ENCODE peak calls at places on chromosomes 4 and X, in ten cellular contexts. X, A, V, H, Y, O, U, N, S and B are unnamed samples.

GRCh38 chr4:141081921-141082381 is 51.3 kb downstream of the RNF150 start:
- DNase-seq in X (no peak), A (no peak), V (no peak), H (no peak), Y (no peak), O (no peak), U (no peak), N (no peak), S (no peak), B (no peak)

GRCh38 chrX:7062912-7063311 is 84.6 kb upstream of the STS start:
- DNase-seq in X (no peak), A (no peak), V (no peak), H (no peak), Y (no peak), O (no peak), U (no peak), N (no peak), S (no peak), B (no peak)

GRCh38 chr4:129668092-129668491 is 572.1 kb downstream of the C4orf33 start:
- DNase-seq in X (no peak), A (no peak), V (no peak), H (no peak), Y (no peak), O (no peak), U (no peak), N (no peak), S (no peak), B (no peak)

GRCh38 chr4:55458164-55458563 is 62.4 kb downstream of the TMEM165 start:
- DNase-seq in X (peak; percentile 40), A (no peak), V (no peak), H (peak; percentile 55), Y (no peak), O (peak; percentile 36), U (no peak), N (no peak), S (no peak), B (no peak)

GRCh38 chrX:145751943-145752342 is 65.7 kb upstream of the SLITRK2 start:
- DNase-seq in X (peak; percentile 46), A (no peak), V (no peak), H (peak; percentile 0), Y (no peak), O (peak; percentile 3), U (no peak), N (no peak), S (no peak), B (no peak)

GRCh38 chr4:31674313-31674947 is 954.3 kb downstream of the PCDH7 start:
- DNase-seq in X (no peak), A (peak; percentile 59), V (no peak), H (peak; percentile 49), Y (no peak), O (peak; percentile 17), U (no peak), N (no peak), S (no peak), B (no peak)

GRCh38 chrX:73182502-73183114 is 32.0 kb downstream of the NAP1L2 start:
- DNase-seq in X (no peak), A (no peak), V (no peak), H (no peak), Y (no peak), O (no peak), U (no peak), N (no peak), S (no peak), B (no peak)

GRCh38 chr4:10891866-10892265 is 207.3 kb upstream of the CLNK start:
- DNase-seq in X (no peak), A (no peak), V (no peak), H (no peak), Y (no peak), O (no peak), U (no peak), N (no peak), S (no peak), B (no peak)

GRCh38 chr4:41687971-41688370 is 60.6 kb downstream of the PHOX2B start:
- DNase-seq in X (no peak), A (no peak), V (no peak), H (no peak), Y (no peak), O (no peak), U (no peak), N (peak; percentile 57), S (no peak), B (no peak)

GRCh38 chr4:57312296-57312695 is 202.1 kb upstream of the IGFBP7 start:
- DNase-seq in X (no peak), A (no peak), V (no peak), H (no peak), Y (no peak), O (no peak), U (no peak), N (no peak), S (no peak), B (no peak)

GRCh38 chrX:132957211-132958085 is 981 bp downstream of the HS6ST2 start:
- DNase-seq in X (no peak), A (no peak), V (no peak), H (no peak), Y (no peak), O (no peak), U (no peak), N (no peak), S (no peak), B (no peak)

GRCh38 chrX:47649302-47649701 is 1.1 kb downstream of the ELK1 start:
- DNase-seq in X (no peak), A (no peak), V (no peak), H (no peak), Y (no peak), O (no peak), U (no peak), N (no peak), S (no peak), B (no peak)

GRCh38 chr4:56909083-56909981 is 1.6 kb downstream of the REST start:
- DNase-seq in X (peak; percentile 56), A (peak; percentile 77), V (peak; percentile 50), H (peak; percentile 63), Y (peak; percentile 73), O (peak; percentile 53), U (peak; percentile 55), N (no peak), S (peak; percentile 72), B (peak; percentile 16)

GRCh38 chr4:3384771-3385701 is 56.7 kb upstream of the HGFAC start:
- DNase-seq in X (no peak), A (peak; percentile 53), V (peak; percentile 55), H (no peak), Y (peak; percentile 82), O (peak; percentile 66), U (no peak), N (no peak), S (no peak), B (no peak)
- H3K4me3 ChIP-seq in X (no peak overlapping the region), A (no peak overlapping the region), V (no peak overlapping the region), H (no peak overlapping the region), Y (peak overlapping the region; percentile 9), O (no peak overlapping the region), U (peak overlapping the region; percentile 6), N (peak overlapping the region; percentile 37), S (no peak overlapping the region), B (no peak overlapping the region)

GRCh38 chr4:123397276-123398150 is 918 bp downstream of the SPRY1 start:
- DNase-seq in X (no peak), A (peak; percentile 87), V (peak; percentile 47), H (peak; percentile 58), Y (peak; percentile 77), O (peak; percentile 31), U (peak; percentile 62), N (no peak), S (peak; percentile 44), B (no peak)

GRCh38 chr4:123399638-123400358 is 3.2 kb downstream of the SPRY1 start:
- DNase-seq in X (peak; percentile 59), A (no peak), V (no peak), H (peak; percentile 58), Y (no peak), O (no peak), U (no peak), N (no peak), S (no peak), B (no peak)

GRCh38 chr4:123396294-123397275 is at the start of gene SPRY1:
- DNase-seq in X (peak; percentile 93), A (peak; percentile 96), V (peak; percentile 92), H (peak; percentile 96), Y (peak; percentile 91), O (peak; percentile 88), U (peak; percentile 91), N (peak; percentile 96), S (peak; percentile 36), B (peak; percentile 86)

GRCh38 chr4:123398151-123398802 is 1.7 kb downstream of the SPRY1 start:
- DNase-seq in X (peak; percentile 64), A (peak; percentile 87), V (peak; percentile 63), H (peak; percentile 75), Y (peak; percentile 85), O (peak; percentile 68), U (peak; percentile 82), N (no peak), S (peak; percentile 76), B (no peak)

GRCh38 chr4:123398803-123399637 is 2.4 kb downstream of the SPRY1 start:
- DNase-seq in X (peak; percentile 78), A (peak; percentile 79), V (peak; percentile 60), H (peak; percentile 90), Y (peak; percentile 81), O (peak; percentile 31), U (peak; percentile 60), N (no peak), S (peak; percentile 9), B (peak; percentile 49)
- TF ChIP-seq CTCF in X (peak; percentile 26), A (peak; percentile 42), V (no peak), H (peak; percentile 62), Y (no peak), O (no peak), U (no peak), N (no peak), S (no peak), B (peak; percentile 31)

GRCh38 chr4:69984030-69984443 is 11.7 kb upstream of the STATH start:
- DNase-seq in X (peak; percentile 51), A (no peak), V (no peak), H (peak; percentile 91), Y (no peak), O (no peak), U (peak; percentile 32), N (no peak), S (peak; percentile 22), B (peak; percentile 26)
- H3K4me3 ChIP-seq in X (no peak overlapping the region), A (no peak overlapping the region), V (no peak overlapping the region), H (no peak overlapping the region), Y (no peak overlapping the region), O (no peak overlapping the region), U (no peak overlapping the region), N (no peak overlapping the region), S (no peak overlapping the region), B (no peak overlapping the region)

GRCh38 chr4:146096374-146096773 is 79.1 kb upstream of the LSM6 start:
- DNase-seq in X (no peak), A (no peak), V (no peak), H (no peak), Y (no peak), O (no peak), U (no peak), N (no peak), S (no peak), B (no peak)

GRCh38 chr4:146095867-146096266 is 79.7 kb upstream of the LSM6 start:
- DNase-seq in X (no peak), A (no peak), V (no peak), H (no peak), Y (no peak), O (no peak), U (no peak), N (no peak), S (no peak), B (no peak)

GRCh38 chr4:146098978-146099377 is 76.5 kb upstream of the LSM6 start:
- DNase-seq in X (no peak), A (no peak), V (no peak), H (no peak), Y (no peak), O (no peak), U (no peak), N (no peak), S (no peak), B (no peak)

GRCh38 chr4:146098397-146098796 is 77.1 kb upstream of the LSM6 start:
- DNase-seq in X (no peak), A (no peak), V (no peak), H (no peak), Y (no peak), O (no peak), U (no peak), N (no peak), S (no peak), B (no peak)

GRCh38 chr4:146095091-146095690 is 80.3 kb upstream of the LSM6 start:
- DNase-seq in X (peak; percentile 68), A (peak; percentile 76), V (peak; percentile 33), H (peak; percentile 81), Y (no peak), O (peak; percentile 53), U (no peak), N (no peak), S (no peak), B (peak; percentile 55)
- TF ChIP-seq CTCF in X (peak; percentile 78), A (peak; percentile 94), V (peak; percentile 39), H (peak; percentile 78), Y (peak; percentile 37), O (peak; percentile 75), U (peak; percentile 52), N (peak; percentile 55), S (peak; percentile 69), B (peak; percentile 76)